ENCODE peak calls at places on chromosomes 11 and 22, in ten cellular contexts. R, T, B, I, V, N, P, J, L and Z are unnamed samples.

GRCh38 chr22:20569059-20570058 is 61.9 kb downstream of the MED15 start:
- DNase-seq in R (peak; percentile 84), T (peak; percentile 94), B (no peak), I (no peak), V (peak; percentile 89), N (peak; percentile 39), P (peak; percentile 81), J (peak; percentile 97), L (peak; percentile 96), Z (peak; percentile 43)

GRCh38 chr11:94968334-94968958 is 4.9 kb downstream of the CWC15 start:
- DNase-seq in R (no peak), T (no peak), B (no peak), I (no peak), V (no peak), N (peak; percentile 50), P (no peak), J (no peak), L (peak; percentile 67), Z (no peak)

GRCh38 chr11:10050561-10050960 is 243.5 kb downstream of the SBF2 start:
- DNase-seq in R (no peak), T (no peak), B (no peak), I (no peak), V (no peak), N (no peak), P (no peak), J (peak; percentile 31), L (peak; percentile 14), Z (no peak)

GRCh38 chr22:38240734-38241252 is 32.0 kb downstream of the TMEM184B start:
- DNase-seq in R (no peak), T (peak; percentile 56), B (no peak), I (peak; percentile 84), V (no peak), N (no peak), P (peak; percentile 74), J (peak; percentile 85), L (peak; percentile 88), Z (no peak)

GRCh38 chr11:73729594-73730206 is 31.2 kb downstream of the RAB6A start:
- DNase-seq in R (no peak), T (no peak), B (peak; percentile 16), I (peak; percentile 78), V (no peak), N (peak; percentile 80), P (no peak), J (no peak), L (no peak), Z (no peak)

GRCh38 chr11:7977251-7977917 is 9.8 kb upstream of the EIF3F start:
- DNase-seq in R (no peak), T (peak; percentile 89), B (no peak), I (no peak), V (no peak), N (peak; percentile 26), P (no peak), J (peak; percentile 74), L (peak; percentile 77), Z (no peak)

GRCh38 chr11:68317147-68317785 is 4.9 kb downstream of the LRP5 start:
- DNase-seq in R (no peak), T (no peak), B (no peak), I (no peak), V (no peak), N (no peak), P (no peak), J (no peak), L (no peak), Z (no peak)

GRCh38 chr11:69863544-69864200 is 44.5 kb upstream of the FGF3 start:
- DNase-seq in R (no peak), T (no peak), B (no peak), I (no peak), V (peak; percentile 47), N (no peak), P (no peak), J (no peak), L (no peak), Z (no peak)

GRCh38 chr11:120801801-120802689 is 221.9 kb upstream of the TBCEL start:
- DNase-seq in R (peak; percentile 82), T (peak; percentile 4), B (peak; percentile 85), I (peak; percentile 82), V (no peak), N (peak; percentile 47), P (no peak), J (peak; percentile 48), L (peak; percentile 70), Z (no peak)

GRCh38 chr11:105720096-105720495 is 110.2 kb downstream of the GRIA4 start:
- DNase-seq in R (no peak), T (no peak), B (no peak), I (no peak), V (no peak), N (no peak), P (no peak), J (no peak), L (no peak), Z (no peak)

GRCh38 chr11:72354356-72355115 is 79.8 kb downstream of the CLPB start:
- DNase-seq in R (no peak), T (no peak), B (no peak), I (no peak), V (no peak), N (no peak), P (no peak), J (peak; percentile 20), L (peak; percentile 16), Z (no peak)

GRCh38 chr11:21976210-21976609 is 216.7 kb upstream of the ANO5 start:
- DNase-seq in R (no peak), T (no peak), B (no peak), I (no peak), V (no peak), N (no peak), P (no peak), J (no peak), L (no peak), Z (no peak)

GRCh38 chr11:34405079-34405858 is 33.5 kb upstream of the CAT start:
- DNase-seq in R (no peak), T (no peak), B (no peak), I (no peak), V (no peak), N (no peak), P (no peak), J (peak; percentile 12), L (no peak), Z (no peak)

GRCh38 chr11:1444321-1444720 is 42.3 kb downstream of the MOB2 start:
- DNase-seq in R (no peak), T (no peak), B (no peak), I (no peak), V (no peak), N (no peak), P (no peak), J (no peak), L (no peak), Z (no peak)

GRCh38 chr11:77208535-77208934 is 80.5 kb downstream of the MYO7A start:
- DNase-seq in R (no peak), T (no peak), B (no peak), I (no peak), V (peak; percentile 65), N (no peak), P (no peak), J (no peak), L (no peak), Z (no peak)

GRCh38 chr22:20083157-20083890 is 3.3 kb downstream of the DGCR8 start:
- DNase-seq in R (no peak), T (no peak), B (no peak), I (no peak), V (no peak), N (no peak), P (no peak), J (no peak), L (no peak), Z (no peak)

GRCh38 chr22:42905217-42905616 is 48.1 kb upstream of the ARFGAP3 start:
- DNase-seq in R (no peak), T (no peak), B (no peak), I (no peak), V (no peak), N (no peak), P (no peak), J (no peak), L (no peak), Z (no peak)

GRCh38 chr11:64665381-64665780 is 57.6 kb downstream of the NRXN2 start:
- DNase-seq in R (no peak), T (no peak), B (no peak), I (no peak), V (no peak), N (no peak), P (no peak), J (no peak), L (no peak), Z (no peak)

GRCh38 chr22:49251371-49251770 is 576.3 kb downstream of the BRD1 start:
- DNase-seq in R (no peak), T (no peak), B (no peak), I (no peak), V (peak; percentile 47), N (no peak), P (no peak), J (no peak), L (no peak), Z (no peak)

GRCh38 chr11:98136357-98136756 is 884.4 kb upstream of the CNTN5 start:
- DNase-seq in R (no peak), T (no peak), B (no peak), I (no peak), V (no peak), N (no peak), P (no peak), J (no peak), L (no peak), Z (no peak)

GRCh38 chr11:24872912-24873311 is 376.1 kb downstream of the LUZP2 start:
- DNase-seq in R (no peak), T (no peak), B (no peak), I (no peak), V (no peak), N (no peak), P (no peak), J (no peak), L (no peak), Z (no peak)

GRCh38 chr22:22210375-22210774 is 34.2 kb upstream of the VPREB1 start:
- DNase-seq in R (peak; percentile 81), T (no peak), B (no peak), I (no peak), V (no peak), N (no peak), P (no peak), J (peak; percentile 56), L (peak; percentile 54), Z (peak; percentile 30)

GRCh38 chr11:101912823-101913284 is 2.0 kb upstream of the CEP126 start:
- DNase-seq in R (no peak), T (no peak), B (no peak), I (no peak), V (no peak), N (no peak), P (no peak), J (peak; percentile 91), L (peak; percentile 82), Z (no peak)